ENCODE peak calls at places on chromosomes 13 and 19, in six cellular contexts. I, R, X, O, T and A are unnamed samples.

GRCh38 chr19:49361438-49362047 is 673 bp downstream of the TEAD2 start:
- DNase-seq in I (no peak), T (no peak), O (peak), R (peak), X (peak), A (no peak)

GRCh38 chr19:43639507-43640423 is at the start of gene CADM4:
- DNase-seq in O (no peak), I (no peak), T (no peak), X (peak), R (no peak), A (no peak)

GRCh38 chr13:102091231-102091630 is 310.6 kb downstream of the FGF14 start:
- DNase-seq in O (no peak), X (no peak), T (no peak), R (peak), I (no peak), A (peak)

GRCh38 chr19:6125571-6125989 is 9.9 kb upstream of the ACSBG2 start:
- DNase-seq in R (peak), O (peak), T (no peak), I (peak), X (peak), A (peak)

GRCh38 chr13:114009590-114010400 is 35.9 kb upstream of the C13orf46 start:
- DNase-seq in X (no peak), R (no peak), I (no peak), T (no peak), O (no peak), A (no peak)

GRCh38 chr13:84653915-84654534 is 771.8 kb upstream of the SLITRK1 start:
- DNase-seq in T (no peak), X (no peak), I (no peak), O (no peak), R (no peak), A (no peak)

GRCh38 chr19:46299004-46299509 is 2.2 kb downstream of the HIF3A start:
- DNase-seq in R (peak), X (no peak), T (no peak), I (peak), O (peak), A (no peak)

GRCh38 chr19:39416626-39417120 is 4.2 kb downstream of the PLEKHG2 start:
- DNase-seq in R (no peak), I (no peak), O (no peak), T (no peak), X (no peak), A (no peak)

GRCh38 chr13:99657848-99658265 is 156.6 kb downstream of the TM9SF2 start:
- DNase-seq in O (no peak), R (peak), T (no peak), X (no peak), I (no peak), A (no peak)

GRCh38 chr13:26579580-26579979 is 22.1 kb downstream of the WASF3 start:
- DNase-seq in R (no peak), T (no peak), O (no peak), X (no peak), I (no peak), A (no peak)

GRCh38 chr13:113452942-113453901 is at the start of gene ADPRHL1:
- DNase-seq in I (no peak), R (no peak), X (no peak), O (no peak), T (no peak), A (no peak)

GRCh38 chr13:32676242-32676641 is 90.0 kb downstream of the PDS5B start:
- DNase-seq in T (no peak), O (no peak), X (no peak), R (peak), I (no peak), A (no peak)
- H3K4me3 ChIP-seq in T (no peak), O (no peak), X (no peak), R (no peak), I (no peak), A (no peak)

DNA sequence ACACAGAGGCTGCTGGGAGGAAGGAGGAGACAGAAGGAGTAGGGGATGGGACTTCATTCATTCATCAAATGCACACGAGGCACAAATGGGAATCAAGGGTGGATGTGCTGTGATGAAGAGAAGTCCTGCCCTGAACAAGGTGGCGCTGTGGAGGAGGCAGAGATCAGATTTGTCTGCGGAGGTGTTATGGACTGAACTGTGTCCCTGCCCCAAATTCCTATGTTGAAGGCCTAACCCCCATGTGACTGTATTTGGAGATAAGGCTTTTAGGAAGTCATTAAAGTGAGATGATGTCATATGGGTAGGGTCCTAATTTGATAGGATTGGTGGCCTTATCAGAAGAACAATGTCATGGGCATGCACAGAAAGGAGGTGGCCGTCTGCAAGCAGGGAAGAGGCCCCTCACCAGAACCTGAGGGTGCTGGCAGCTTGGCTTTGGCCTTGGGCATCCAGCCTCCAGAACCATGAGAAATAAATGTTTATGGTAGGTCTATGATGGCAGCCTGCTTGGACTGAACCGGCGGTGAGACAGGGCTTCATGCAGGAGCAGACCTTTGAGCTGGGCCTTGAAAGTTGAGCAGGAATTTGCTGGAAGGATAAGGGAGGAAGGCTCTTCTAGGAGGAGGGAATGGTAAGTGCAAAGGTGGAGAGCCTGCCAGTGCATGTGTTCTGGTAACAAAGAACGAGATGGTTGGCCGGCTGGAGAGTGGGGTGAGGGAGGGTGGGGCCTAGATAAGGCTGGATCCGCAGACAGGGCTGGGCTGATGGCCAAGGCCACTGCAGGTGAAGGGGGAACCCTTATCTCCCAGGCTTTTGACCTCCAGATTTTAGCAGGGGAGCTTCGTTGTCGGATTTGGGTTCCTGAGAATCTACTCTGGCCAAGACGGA is 2.7 kb upstream of the CEBPA start:
- DNase-seq in X (peak), R (no peak), T (no peak), O (no peak), I (peak), A (no peak)
- TF ChIP-seq CTCF in X (peak), R (no peak), T (no peak), O (no peak), I (peak), A (no peak)

DNA sequence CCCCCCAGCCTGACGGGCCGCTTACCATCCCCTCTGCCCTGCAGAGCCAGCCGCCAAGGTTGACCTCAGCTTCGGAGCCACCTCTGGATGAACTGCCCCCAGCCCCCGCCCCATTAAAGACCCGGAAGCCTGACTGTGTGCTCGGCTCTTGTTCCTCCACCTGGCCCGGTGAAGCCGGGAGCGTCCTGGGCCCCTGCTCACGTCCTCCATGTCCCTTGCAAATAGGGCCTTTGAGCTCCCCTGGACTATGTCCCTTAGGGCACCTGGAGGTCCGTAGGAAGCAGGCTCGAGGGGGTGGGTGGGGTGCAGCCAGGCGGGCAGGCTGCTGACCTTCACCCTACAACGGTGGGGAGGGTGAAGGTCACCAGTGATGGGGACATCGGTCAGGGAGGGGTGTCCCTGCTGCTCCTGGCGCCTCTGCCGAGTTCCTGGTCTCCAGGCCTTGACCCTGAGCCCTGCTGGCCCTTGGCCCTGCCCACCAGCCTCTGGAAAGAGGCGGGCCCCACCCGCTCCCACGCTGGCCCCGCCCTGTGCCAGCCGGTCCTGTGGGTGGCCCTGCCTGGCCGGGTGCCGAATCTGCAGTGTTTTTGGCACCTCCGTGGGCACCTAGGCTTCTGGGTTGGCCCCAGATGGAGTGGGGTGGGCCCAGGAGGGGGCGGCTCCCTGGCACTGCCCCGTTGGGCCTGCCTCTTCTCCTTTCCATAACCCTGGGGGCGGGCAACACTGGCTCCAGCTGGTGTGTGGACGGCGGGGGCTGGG is 3.3 kb downstream of the ATP5F1D start:
- DNase-seq in I (no peak), O (no peak), R (no peak), X (no peak), T (no peak), A (peak)
- H3K4me3 ChIP-seq in I (peak), O (peak), R (no peak), X (peak), T (peak), A (peak)

GRCh38 chr19:19139876-19140229 is 1.6 kb upstream of the TMEM161A start:
- DNase-seq in I (no peak), O (no peak), R (no peak), T (no peak), X (no peak), A (no peak)
- TF ChIP-seq CTCF in I (no peak), O (no peak), R (no peak), T (no peak), X (no peak), A (no peak)

GRCh38 chr19:37654833-37655688 is at the start of gene ZFP30:
- DNase-seq in R (peak), X (peak), O (peak), T (peak), I (peak), A (peak)

GRCh38 chr19:37654118-37654517 is 1.1 kb downstream of the ZFP30 start:
- DNase-seq in T (no peak), X (peak), I (no peak), R (peak), O (no peak), A (no peak)

GRCh38 chr19:37654525-37654832 is 786 bp downstream of the ZFP30 start:
- DNase-seq in T (no peak), X (no peak), R (peak), I (peak), O (no peak), A (no peak)

GRCh38 chr19:37655689-37656491 is 625 bp upstream of the ZFP30 start:
- DNase-seq in X (peak), I (peak), R (peak), O (peak), T (peak), A (peak)
- H3K4me3 ChIP-seq in X (peak), I (peak), R (peak), O (peak), T (peak), A (peak)

GRCh38 chr19:55398200-55398947 is 9.2 kb downstream of the UBE2S start:
- DNase-seq in X (no peak), T (no peak), I (peak), R (no peak), O (no peak), A (peak)

GRCh38 chr19:55406091-55406868 is 1.3 kb downstream of the UBE2S start:
- DNase-seq in I (no peak), R (no peak), T (no peak), X (no peak), O (no peak), A (peak)

GRCh38 chr19:55402509-55402908 is 5.1 kb downstream of the UBE2S start:
- DNase-seq in R (no peak), T (no peak), I (no peak), X (no peak), O (no peak), A (no peak)

GRCh38 chr19:55405638-55406037 is 1.9 kb downstream of the UBE2S start:
- DNase-seq in X (no peak), I (no peak), O (no peak), T (no peak), R (no peak), A (no peak)

DNA sequence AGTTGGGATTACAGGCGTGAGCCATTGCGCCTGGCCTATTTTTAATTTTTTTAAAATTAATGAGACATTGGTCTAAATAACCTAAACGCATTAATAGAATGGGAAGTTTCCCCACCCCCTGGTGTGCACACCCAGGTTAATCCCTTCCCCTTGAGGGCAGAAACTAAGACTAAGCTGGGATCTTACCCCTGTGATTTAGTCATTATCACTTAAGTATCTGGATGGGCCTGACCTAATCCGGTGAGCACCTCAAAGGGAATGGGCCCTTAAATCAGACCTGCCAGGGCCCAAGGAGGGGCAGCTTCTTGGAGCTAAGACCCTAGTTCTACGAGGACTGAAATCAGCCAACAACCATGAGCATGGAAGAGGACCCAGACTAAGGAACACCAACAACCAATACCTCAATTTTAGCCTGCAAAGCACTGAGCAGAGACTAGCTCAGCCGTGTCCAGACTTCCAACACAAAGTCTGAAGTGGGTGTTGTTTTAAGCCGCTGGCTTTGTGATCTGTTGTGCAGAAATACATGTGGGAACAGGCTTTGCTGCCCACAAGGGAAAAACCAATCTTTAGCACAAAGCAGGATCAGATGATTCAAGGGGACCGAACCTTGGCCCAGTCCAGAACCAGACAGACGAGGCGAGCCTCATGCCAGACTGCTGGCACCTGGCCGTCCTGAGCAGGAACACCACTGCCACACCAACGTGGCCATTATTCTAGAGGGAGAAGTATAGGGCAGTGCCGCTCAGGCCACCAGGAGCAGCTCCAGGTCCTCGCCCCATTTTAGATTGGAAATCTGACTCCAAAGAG is 7.1 kb downstream of the UBE2S start:
- DNase-seq in R (no peak), I (no peak), X (no peak), O (no peak), T (no peak), A (no peak)
- TF ChIP-seq CTCF in R (no peak), I (no peak), X (no peak), O (no peak), T (no peak), A (no peak)

GRCh38 chr19:12325690-12326089 is 7.7 kb downstream of the ZNF563 start:
- DNase-seq in T (no peak), O (no peak), R (no peak), X (no peak), I (no peak), A (no peak)

GRCh38 chr19:12333162-12334159 is at the start of gene ZNF563:
- DNase-seq in I (peak), O (peak), X (peak), R (peak), T (peak), A (peak)

GRCh38 chr19:12330340-12330739 is 3.1 kb downstream of the ZNF563 start:
- DNase-seq in I (no peak), T (no peak), X (no peak), O (no peak), R (no peak), A (no peak)

DNA sequence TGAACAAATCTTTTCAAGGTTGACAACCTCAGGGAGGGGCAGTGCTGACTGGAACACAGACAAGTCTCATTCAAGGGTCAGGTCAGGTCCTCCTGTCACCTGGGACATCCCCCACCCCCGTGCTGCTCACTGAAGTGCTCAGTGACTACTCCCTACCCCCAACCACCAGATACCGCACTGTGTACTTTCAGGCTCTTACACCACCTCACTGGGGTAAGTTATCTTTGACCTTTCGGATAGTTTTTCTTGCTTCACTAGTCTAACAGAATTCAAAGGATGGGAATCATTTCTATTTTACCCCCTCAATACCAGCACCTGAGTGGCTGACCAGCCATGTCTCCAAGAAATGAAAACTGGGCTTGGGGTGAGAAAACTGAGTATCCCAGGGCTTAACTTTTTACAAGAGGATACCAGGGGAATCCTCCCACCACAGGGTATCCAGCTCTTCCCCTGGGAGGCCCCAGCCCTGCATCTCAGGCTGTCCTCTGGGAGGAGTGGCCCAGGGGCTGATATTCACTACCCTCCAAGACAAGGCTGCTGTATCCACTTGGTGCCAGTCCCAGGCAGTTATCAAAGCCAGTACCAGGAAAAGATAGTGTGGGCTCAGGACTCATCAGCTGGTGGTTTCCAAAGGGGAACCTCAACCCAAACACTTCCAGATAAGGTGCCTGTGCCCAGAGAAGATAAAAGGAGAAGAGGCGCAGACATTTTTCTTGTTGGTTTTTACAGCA is 2.1 kb downstream of the ZNF563 start:
- DNase-seq in I (no peak), R (no peak), T (no peak), X (no peak), O (no peak), A (peak)
- H3K4me3 ChIP-seq in I (no peak), R (no peak), T (no peak), X (no peak), O (no peak), A (peak)

DNA sequence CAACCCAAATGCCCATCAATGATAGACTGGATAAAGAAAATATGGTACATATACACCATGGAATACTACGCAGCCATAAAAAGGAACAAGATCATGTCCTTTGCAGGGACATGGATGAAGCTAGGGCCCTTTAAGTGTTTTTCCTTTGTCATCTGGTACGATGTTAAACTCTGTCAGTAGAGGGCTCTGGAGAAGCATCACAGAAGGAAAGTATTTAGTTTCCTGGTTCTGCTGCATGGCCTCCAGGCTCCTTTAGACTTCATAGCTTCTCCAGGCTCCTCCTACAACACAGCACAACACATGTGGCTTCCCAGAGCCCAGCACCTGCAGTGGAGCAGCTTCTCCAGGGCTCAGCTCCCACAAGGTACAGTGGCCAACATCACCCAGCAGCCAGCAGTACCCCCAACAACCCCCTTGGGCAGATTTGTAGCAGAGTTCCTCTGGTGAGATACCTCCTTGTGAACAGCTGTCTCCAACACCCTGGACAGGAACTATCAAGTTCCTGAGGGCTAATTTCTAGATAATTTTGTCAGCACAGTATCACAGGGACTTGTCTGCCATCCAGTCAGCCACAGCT is 63.4 kb downstream of the KCTD12 start:
- DNase-seq in T (no peak), R (no peak), O (no peak), X (no peak), I (peak), A (peak)
- TF ChIP-seq CTCF in T (peak), R (peak), O (peak), X (no peak), I (no peak), A (peak)

GRCh38 chr13:111210945-111211469 is 95.9 kb downstream of the ARHGEF7 start:
- DNase-seq in I (no peak), O (no peak), T (no peak), X (no peak), R (peak), A (no peak)
- H3K4me3 ChIP-seq in I (no peak), O (peak), T (no peak), X (no peak), R (no peak), A (no peak)